ENCODE peak calls at places on chromosomes 16 and 17, in five cellular contexts. L, K, Q, O and M are unnamed samples. For H3K4me1, the result is how much of the 10 kb centered on the place peaks cover.

GRCh38 chr16:62363451-62363850 is 327.2 kb upstream of the CDH8 start:
- DNase-seq in L (no peak), K (no peak), Q (no peak), O (no peak), M (no peak)

GRCh38 chr17:58710948-58711552 is 18.6 kb downstream of the RAD51C start:
- DNase-seq in L (peak), K (peak), Q (peak), O (no peak), M (no peak)

GRCh38 chr16:47026492-47026891 is 53.0 kb upstream of the DNAJA2 start:
- DNase-seq in L (no peak), K (no peak), Q (no peak), O (no peak), M (no peak)

GRCh38 chr16:48054881-48055601 is 100.8 kb downstream of the ABCC12 start:
- DNase-seq in L (peak), K (peak), Q (peak), O (peak), M (no peak)

GRCh38 chr17:18377437-18378204 is at the start of gene EVPLL:
- DNase-seq in L (peak), K (peak), Q (no peak), O (no peak), M (peak)

GRCh38 chr17:73786286-73786743 is 142.1 kb upstream of the SDK2 start:
- DNase-seq in L (peak), K (peak), Q (no peak), O (no peak), M (no peak)

GRCh38 chr17:82913304-82914043 is 73.7 kb upstream of the ZNF750 start:
- DNase-seq in L (peak), K (no peak), Q (no peak), O (no peak), M (no peak)

GRCh38 chr17:56948491-56948890 is 12.4 kb downstream of the COIL start:
- DNase-seq in L (no peak), K (no peak), Q (no peak), O (no peak), M (no peak)

GRCh38 chr17:51640108-51640622 is 379.8 kb downstream of the UTP18 start:
- DNase-seq in L (peak), K (no peak), Q (no peak), O (no peak), M (no peak)

GRCh38 chr17:4900231-4901107 is 1.1 kb downstream of the C17orf107 start:
- DNase-seq in L (no peak), K (peak), Q (no peak), O (no peak), M (peak)

GRCh38 chr17:54898576-54898975 is 2.1 kb upstream of the TOM1L1 start:
- DNase-seq in L (no peak), K (no peak), Q (no peak), O (no peak), M (no peak)

GRCh38 chr16:66390346-66391108 is 24.0 kb downstream of the CDH5 start:
- DNase-seq in L (no peak), K (no peak), Q (no peak), O (no peak), M (no peak)

GRCh38 chr16:52265446-52265861 is 281.5 kb downstream of the TOX3 start:
- DNase-seq in L (no peak), K (no peak), Q (no peak), O (no peak), M (no peak)

DNA sequence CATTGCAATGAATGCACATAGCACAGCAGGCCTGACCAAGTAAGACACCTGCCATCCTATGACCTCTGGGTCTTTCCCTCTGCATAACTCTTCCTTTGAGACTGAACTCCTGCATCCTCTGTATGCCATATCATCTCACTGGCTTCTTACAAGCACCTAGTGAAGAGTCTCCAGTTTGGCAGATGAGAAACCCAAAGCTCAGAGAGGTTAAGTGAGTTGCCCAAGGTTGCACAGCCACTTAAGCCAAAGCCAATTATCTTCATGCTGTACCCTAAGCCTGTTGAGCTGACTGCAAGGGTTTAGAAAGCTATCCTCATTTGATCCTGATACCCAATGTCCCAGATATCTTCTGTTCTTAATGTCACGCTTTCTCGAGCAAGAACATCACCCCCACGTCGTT is 35.2 kb downstream of the TMEM186 start:
- DNase-seq in L (no peak), K (no peak), Q (no peak), O (no peak), M (no peak)
- H3K4me3 ChIP-seq in L (no peak), K (no peak), Q (no peak), O (no peak), M (no peak)

GRCh38 chr16:89322381-89323119 is 105.0 kb downstream of the ZNF778 start:
- DNase-seq in L (peak), K (no peak), Q (no peak), O (peak), M (peak)
- H3K4me1 ChIP-seq in L (half or more), K (half or more), Q (half or more), O (half or more), M (half or more)

DNA sequence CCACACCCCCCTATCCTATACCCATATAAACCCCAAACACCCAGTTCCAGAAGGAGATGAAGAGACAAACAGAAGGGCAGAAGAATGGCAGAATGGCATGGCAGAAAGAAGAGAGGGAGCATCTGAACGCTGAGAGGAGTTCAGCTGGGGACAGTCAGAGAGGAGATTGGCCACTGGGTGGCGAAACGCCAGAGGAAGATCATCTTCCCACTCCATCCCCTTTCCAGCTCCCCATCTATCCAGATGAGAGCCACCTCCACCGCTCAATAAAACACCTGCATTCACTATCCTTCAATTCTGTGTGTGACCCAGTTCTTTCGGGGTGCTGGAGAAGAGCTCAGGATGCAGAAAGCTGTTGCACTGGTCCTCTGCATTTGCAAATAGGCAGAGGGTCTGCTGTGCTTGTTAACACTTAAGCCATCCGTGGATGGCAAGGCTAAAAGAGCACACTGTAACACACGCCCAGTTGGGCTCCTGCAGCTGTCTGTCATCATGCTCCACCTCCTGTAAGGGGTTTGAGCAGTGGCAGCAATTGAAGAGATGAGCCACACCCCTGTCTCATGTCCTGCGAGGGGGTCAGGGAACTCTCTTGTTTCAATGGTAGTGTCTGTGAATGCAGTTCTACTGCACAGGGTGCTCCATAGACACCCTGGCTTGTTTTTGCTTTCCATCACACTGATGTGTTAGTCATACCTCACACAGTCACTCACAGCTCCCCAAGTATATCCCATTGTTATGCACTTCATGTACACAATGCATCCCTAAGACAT is 1034.8 kb upstream of the RBFOX1 start:
- DNase-seq in L (no peak), K (no peak), Q (no peak), O (no peak), M (no peak)
- TF ChIP-seq POLR2A in L (no peak), K (no peak), Q (no peak), O (no peak), M (no peak)

DNA sequence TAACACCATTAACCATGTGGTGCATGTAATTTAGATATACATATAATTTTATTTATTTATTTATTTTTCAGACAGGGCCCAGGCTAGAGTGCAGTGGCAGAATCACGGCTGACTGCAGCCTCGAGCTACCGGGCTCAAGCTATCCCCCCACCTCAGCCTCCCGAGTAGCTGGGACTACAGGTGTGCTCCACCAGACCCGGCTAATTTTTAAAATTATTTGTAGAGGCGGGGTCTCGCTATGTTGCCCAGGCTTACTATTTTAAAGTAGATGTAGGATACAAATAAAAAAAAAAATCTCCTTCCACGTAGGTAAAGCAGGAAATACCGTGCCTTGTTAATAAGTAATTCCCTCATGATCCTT is 446 bp upstream of the COQ7 start:
- DNase-seq in L (no peak), K (no peak), Q (peak), O (no peak), M (peak)
- H3K4me3 ChIP-seq in L (peak), K (peak), Q (no peak), O (no peak), M (peak)